ENCODE peak calls at places on chromosome 22, in seven cellular contexts. One of them, this sample, is unnamed. For H3K36me3, the result is how much of the 10 kb centered on the place peaks cover.

GRCh38 chr22:37259540-37260029 is 15.5 kb upstream of the RAC2 start:
- DNase-seq in left ventricle myocardium inferior: no peak
- DNase-seq in tibial artery: no peak
- DNase-seq in ovary: no peak
- DNase-seq in MM.1S: no peak
- DNase-seq in DND-41: no peak
- DNase-seq in upper lobe of right lung: peak
- DNase-seq in this sample: no peak

GRCh38 chr22:30884211-30885000 is 84.2 kb downstream of the MORC2 start:
- DNase-seq in left ventricle myocardium inferior: no peak
- DNase-seq in tibial artery: peak
- DNase-seq in ovary: no peak
- DNase-seq in MM.1S: no peak
- DNase-seq in DND-41: no peak
- DNase-seq in upper lobe of right lung: peak
- DNase-seq in this sample: no peak

GRCh38 chr22:31313366-31314147 is 21.3 kb upstream of the PIK3IP1 start:
- DNase-seq in left ventricle myocardium inferior: peak
- DNase-seq in tibial artery: peak
- DNase-seq in ovary: peak
- DNase-seq in MM.1S: peak
- DNase-seq in DND-41: peak
- DNase-seq in upper lobe of right lung: peak
- DNase-seq in this sample: no peak

GRCh38 chr22:49010901-49011300 is 816.8 kb downstream of the BRD1 start:
- DNase-seq in left ventricle myocardium inferior: no peak
- DNase-seq in tibial artery: peak
- DNase-seq in ovary: no peak
- DNase-seq in MM.1S: no peak
- DNase-seq in DND-41: no peak
- DNase-seq in upper lobe of right lung: peak
- DNase-seq in this sample: no peak

GRCh38 chr22:29117799-29118477 is 45.1 kb downstream of the KREMEN1 start:
- DNase-seq in left ventricle myocardium inferior: no peak
- DNase-seq in tibial artery: no peak
- DNase-seq in ovary: no peak
- DNase-seq in MM.1S: no peak
- DNase-seq in DND-41: no peak
- DNase-seq in upper lobe of right lung: no peak
- DNase-seq in this sample: no peak

GRCh38 chr22:20786536-20786979 is 12.6 kb downstream of the SERPIND1 start:
- DNase-seq in left ventricle myocardium inferior: no peak
- DNase-seq in tibial artery: no peak
- DNase-seq in ovary: no peak
- DNase-seq in MM.1S: no peak
- DNase-seq in DND-41: no peak
- DNase-seq in upper lobe of right lung: no peak
- DNase-seq in this sample: no peak

GRCh38 chr22:45470871-45471270 is 31.8 kb upstream of the FBLN1 start:
- DNase-seq in left ventricle myocardium inferior: no peak
- DNase-seq in tibial artery: peak
- DNase-seq in ovary: no peak
- DNase-seq in MM.1S: no peak
- DNase-seq in DND-41: no peak
- DNase-seq in upper lobe of right lung: no peak
- DNase-seq in this sample: no peak

GRCh38 chr22:19800306-19800705 is 39.7 kb downstream of the TBX1 start:
- DNase-seq in left ventricle myocardium inferior: no peak
- DNase-seq in tibial artery: no peak
- DNase-seq in ovary: no peak
- DNase-seq in MM.1S: no peak
- DNase-seq in DND-41: no peak
- DNase-seq in upper lobe of right lung: no peak
- DNase-seq in this sample: no peak

GRCh38 chr22:26168934-26169311 is 339 bp upstream of the SEZ6L start:
- DNase-seq in left ventricle myocardium inferior: peak
- DNase-seq in tibial artery: no peak
- DNase-seq in ovary: no peak
- DNase-seq in MM.1S: no peak
- DNase-seq in DND-41: no peak
- DNase-seq in upper lobe of right lung: no peak
- DNase-seq in this sample: no peak

GRCh38 chr22:26479792-26480610 is 3.6 kb downstream of the HPS4 start:
- DNase-seq in left ventricle myocardium inferior: no peak
- DNase-seq in tibial artery: peak
- DNase-seq in ovary: no peak
- DNase-seq in MM.1S: no peak
- DNase-seq in DND-41: peak
- DNase-seq in upper lobe of right lung: no peak
- DNase-seq in this sample: no peak

GRCh38 chr22:44597616-44598015 is 99.6 kb upstream of the RTL6 start:
- DNase-seq in left ventricle myocardium inferior: no peak
- DNase-seq in tibial artery: no peak
- DNase-seq in ovary: no peak
- DNase-seq in MM.1S: no peak
- DNase-seq in DND-41: no peak
- DNase-seq in upper lobe of right lung: no peak
- DNase-seq in this sample: no peak

GRCh38 chr22:40544758-40545157 is 91.8 kb downstream of the MRTFA start:
- DNase-seq in left ventricle myocardium inferior: no peak
- DNase-seq in tibial artery: no peak
- DNase-seq in ovary: no peak
- DNase-seq in MM.1S: no peak
- DNase-seq in DND-41: no peak
- DNase-seq in upper lobe of right lung: no peak
- DNase-seq in this sample: no peak

GRCh38 chr22:38347181-38347943 is 30.1 kb upstream of the CSNK1E start:
- DNase-seq in left ventricle myocardium inferior: no peak
- DNase-seq in tibial artery: peak
- DNase-seq in ovary: no peak
- DNase-seq in MM.1S: no peak
- DNase-seq in DND-41: no peak
- DNase-seq in upper lobe of right lung: peak
- DNase-seq in this sample: no peak

GRCh38 chr22:46730568-46731245 is 7.3 kb downstream of the CERK start:
- DNase-seq in left ventricle myocardium inferior: no peak
- DNase-seq in tibial artery: no peak
- DNase-seq in ovary: no peak
- DNase-seq in MM.1S: no peak
- DNase-seq in DND-41: no peak
- DNase-seq in upper lobe of right lung: no peak
- DNase-seq in this sample: no peak

GRCh38 chr22:48758905-48759875 is 1068.5 kb downstream of the BRD1 start:
- DNase-seq in left ventricle myocardium inferior: no peak
- DNase-seq in tibial artery: peak
- DNase-seq in ovary: no peak
- DNase-seq in MM.1S: no peak
- DNase-seq in DND-41: no peak
- DNase-seq in upper lobe of right lung: no peak
- DNase-seq in this sample: no peak

GRCh38 chr22:37844904-37845334 is 785 bp upstream of the ANKRD54 start:
- DNase-seq in left ventricle myocardium inferior: no peak
- DNase-seq in tibial artery: no peak
- DNase-seq in ovary: no peak
- DNase-seq in MM.1S: no peak
- DNase-seq in DND-41: no peak
- DNase-seq in upper lobe of right lung: no peak
- DNase-seq in this sample: no peak

GRCh38 chr22:17965538-17966402 is 58.6 kb downstream of the MICAL3 start:
- DNase-seq in left ventricle myocardium inferior: no peak
- DNase-seq in tibial artery: no peak
- DNase-seq in ovary: no peak
- DNase-seq in MM.1S: no peak
- DNase-seq in DND-41: no peak
- DNase-seq in upper lobe of right lung: no peak
- DNase-seq in this sample: no peak

GRCh38 chr22:22245935-22246525 is 1.4 kb downstream of the VPREB1 start:
- DNase-seq in left ventricle myocardium inferior: no peak
- DNase-seq in tibial artery: peak
- DNase-seq in ovary: no peak
- DNase-seq in MM.1S: no peak
- DNase-seq in DND-41: peak
- DNase-seq in upper lobe of right lung: no peak
- DNase-seq in this sample: no peak
- H3K36me3 ChIP-seq in left ventricle myocardium inferior: under half
- H3K36me3 ChIP-seq in tibial artery: under half
- H3K36me3 ChIP-seq in ovary: under half
- H3K36me3 ChIP-seq in MM.1S: under half
- H3K36me3 ChIP-seq in DND-41: under half
- H3K36me3 ChIP-seq in upper lobe of right lung: under half
- H3K36me3 ChIP-seq in this sample: under half

GRCh38 chr22:50268655-50269113 is 1.5 kb downstream of the MAPK11 start:
- DNase-seq in left ventricle myocardium inferior: no peak
- DNase-seq in tibial artery: no peak
- DNase-seq in ovary: peak
- DNase-seq in MM.1S: no peak
- DNase-seq in DND-41: no peak
- DNase-seq in upper lobe of right lung: peak
- DNase-seq in this sample: no peak

GRCh38 chr22:50269573-50270301 is 443 bp downstream of the MAPK11 start:
- DNase-seq in left ventricle myocardium inferior: peak
- DNase-seq in tibial artery: no peak
- DNase-seq in ovary: peak
- DNase-seq in MM.1S: no peak
- DNase-seq in DND-41: peak
- DNase-seq in upper lobe of right lung: no peak
- DNase-seq in this sample: peak

GRCh38 chr22:50266994-50267393 is 3.2 kb downstream of the MAPK11 start:
- DNase-seq in left ventricle myocardium inferior: no peak
- DNase-seq in tibial artery: no peak
- DNase-seq in ovary: no peak
- DNase-seq in MM.1S: no peak
- DNase-seq in DND-41: no peak
- DNase-seq in upper lobe of right lung: no peak
- DNase-seq in this sample: no peak

GRCh38 chr22:50270302-50271010 is at the start of gene MAPK11:
- DNase-seq in left ventricle myocardium inferior: peak
- DNase-seq in tibial artery: peak
- DNase-seq in ovary: peak
- DNase-seq in MM.1S: peak
- DNase-seq in DND-41: peak
- DNase-seq in upper lobe of right lung: peak
- DNase-seq in this sample: peak

DNA sequence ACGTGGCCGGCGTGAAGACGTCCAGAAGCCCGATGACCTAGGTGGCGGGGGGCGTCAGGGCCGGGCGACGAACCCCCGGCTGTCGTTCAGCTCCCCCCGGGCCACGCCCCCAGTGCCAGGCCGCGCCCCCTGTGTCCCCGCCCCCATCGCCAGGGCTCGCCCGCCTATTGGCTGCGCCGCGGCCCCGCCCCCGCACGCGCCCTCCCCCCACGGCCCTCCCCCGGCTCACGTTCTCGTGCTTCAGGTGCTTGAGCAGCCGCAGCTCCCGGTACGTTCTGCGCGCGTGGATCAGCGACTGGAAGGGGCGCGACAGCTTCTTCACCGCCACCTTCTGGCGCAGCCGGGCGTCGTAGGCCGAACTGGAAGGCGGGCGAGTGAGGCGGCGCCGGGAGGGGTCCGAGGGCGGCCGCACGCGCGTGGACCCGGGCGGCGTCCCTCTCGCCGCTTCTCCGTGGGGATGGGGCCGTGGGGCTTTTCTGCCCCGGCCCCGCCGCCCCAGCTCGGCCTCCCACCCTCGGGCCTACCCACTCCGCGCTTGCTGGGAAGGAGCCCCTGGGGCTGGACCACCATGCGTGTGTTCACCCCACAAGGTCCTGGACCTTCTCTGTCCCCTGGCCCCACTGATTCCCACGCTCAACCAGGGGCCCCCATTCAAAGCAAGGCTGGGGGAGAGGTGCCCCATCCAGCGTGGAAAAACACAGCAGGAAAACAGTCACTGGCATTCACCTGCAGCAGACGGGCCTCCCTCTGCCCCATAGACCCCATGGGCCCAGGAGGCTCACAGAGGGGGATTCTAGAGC is 2.4 kb downstream of the MAPK11 start:
- DNase-seq in left ventricle myocardium inferior: peak
- DNase-seq in tibial artery: peak
- DNase-seq in ovary: peak
- DNase-seq in MM.1S: no peak
- DNase-seq in DND-41: no peak
- DNase-seq in upper lobe of right lung: peak
- DNase-seq in this sample: peak
- H3K4me3 ChIP-seq in left ventricle myocardium inferior: peak
- H3K4me3 ChIP-seq in tibial artery: peak
- H3K4me3 ChIP-seq in ovary: peak
- H3K4me3 ChIP-seq in MM.1S: no peak
- H3K4me3 ChIP-seq in DND-41: no peak
- H3K4me3 ChIP-seq in upper lobe of right lung: peak
- H3K4me3 ChIP-seq in this sample: no peak

GRCh38 chr22:41564563-41564962 is 3.8 kb downstream of the CSDC2 start:
- DNase-seq in left ventricle myocardium inferior: no peak
- DNase-seq in tibial artery: no peak
- DNase-seq in ovary: no peak
- DNase-seq in MM.1S: no peak
- DNase-seq in DND-41: no peak
- DNase-seq in upper lobe of right lung: no peak
- DNase-seq in this sample: no peak

GRCh38 chr22:41561788-41562187 is 978 bp downstream of the CSDC2 start:
- DNase-seq in left ventricle myocardium inferior: peak
- DNase-seq in tibial artery: peak
- DNase-seq in ovary: no peak
- DNase-seq in MM.1S: no peak
- DNase-seq in DND-41: no peak
- DNase-seq in upper lobe of right lung: no peak
- DNase-seq in this sample: no peak

GRCh38 chr22:41561335-41561734 is 525 bp downstream of the CSDC2 start:
- DNase-seq in left ventricle myocardium inferior: no peak
- DNase-seq in tibial artery: no peak
- DNase-seq in ovary: no peak
- DNase-seq in MM.1S: no peak
- DNase-seq in DND-41: no peak
- DNase-seq in upper lobe of right lung: no peak
- DNase-seq in this sample: no peak

GRCh38 chr22:41563051-41563711 is 2.4 kb downstream of the CSDC2 start:
- DNase-seq in left ventricle myocardium inferior: no peak
- DNase-seq in tibial artery: peak
- DNase-seq in ovary: peak
- DNase-seq in MM.1S: no peak
- DNase-seq in DND-41: no peak
- DNase-seq in upper lobe of right lung: no peak
- DNase-seq in this sample: no peak

DNA sequence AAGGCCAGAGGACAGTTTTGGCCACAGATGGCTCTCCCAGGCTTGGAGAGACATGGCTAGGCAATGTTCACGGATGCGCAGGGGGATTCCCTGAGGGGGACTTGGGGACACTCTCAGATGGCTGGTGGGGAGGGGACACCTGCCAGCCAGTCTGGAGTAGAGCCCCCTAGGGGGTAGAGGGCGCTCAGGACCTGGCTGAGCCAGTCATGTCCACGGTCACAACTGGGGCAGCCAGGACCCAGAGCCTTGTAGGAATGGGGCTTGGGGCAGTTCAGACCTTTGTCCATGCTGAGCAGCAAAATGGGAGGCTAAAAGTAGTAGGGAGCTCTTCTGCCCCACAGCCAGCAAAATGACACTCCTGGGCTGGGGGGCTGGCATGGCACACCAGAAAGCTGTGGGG is 1.7 kb downstream of the CSDC2 start:
- DNase-seq in left ventricle myocardium inferior: no peak
- DNase-seq in tibial artery: no peak
- DNase-seq in ovary: no peak
- DNase-seq in MM.1S: no peak
- DNase-seq in DND-41: no peak
- DNase-seq in upper lobe of right lung: no peak
- DNase-seq in this sample: no peak
- TF ChIP-seq CTCF in left ventricle myocardium inferior: no peak
- TF ChIP-seq CTCF in tibial artery: no peak
- TF ChIP-seq CTCF in ovary: no peak
- TF ChIP-seq CTCF in MM.1S: no peak
- TF ChIP-seq CTCF in DND-41: no peak
- TF ChIP-seq CTCF in upper lobe of right lung: no peak
- TF ChIP-seq CTCF in this sample: no peak

GRCh38 chr22:24337894-24338645 is 67.4 kb downstream of the SPECC1L start:
- DNase-seq in left ventricle myocardium inferior: no peak
- DNase-seq in tibial artery: no peak
- DNase-seq in ovary: no peak
- DNase-seq in MM.1S: no peak
- DNase-seq in DND-41: no peak
- DNase-seq in upper lobe of right lung: no peak
- DNase-seq in this sample: no peak
- H3K36me3 ChIP-seq in left ventricle myocardium inferior: half or more
- H3K36me3 ChIP-seq in tibial artery: under half
- H3K36me3 ChIP-seq in ovary: under half
- H3K36me3 ChIP-seq in MM.1S: under half
- H3K36me3 ChIP-seq in DND-41: half or more
- H3K36me3 ChIP-seq in upper lobe of right lung: half or more
- H3K36me3 ChIP-seq in this sample: under half